ENCODE peak calls at places on chromosomes 6 and 20, in ten cellular contexts. One of them, this sample, is unnamed.

GRCh38 chr6:167044696-167045095 is 45.5 kb downstream of the CEP43 start:
- DNase-seq in SJSA1: no peak
- DNase-seq in endothelial cell: no peak
- DNase-seq in foreskin fibroblast: no peak
- DNase-seq in HepG2: no peak
- DNase-seq in HFFc6: no peak
- DNase-seq in Right ventricle myocardium inferior: no peak
- DNase-seq in hepatic stellate cell: peak; percentile 21
- DNase-seq in AG09319: no peak
- DNase-seq in HTR-8/SVneo: no peak
- DNase-seq in this sample: no peak

GRCh38 chr6:30272032-30272431 is 54.7 kb upstream of the TRIM39 start:
- DNase-seq in HTR-8/SVneo: no peak
- DNase-seq in HFFc6: no peak
- DNase-seq in endothelial cell: no peak
- DNase-seq in SJSA1: no peak
- DNase-seq in Right ventricle myocardium inferior: no peak
- DNase-seq in foreskin fibroblast: no peak
- DNase-seq in HepG2: peak; percentile 44
- DNase-seq in hepatic stellate cell: no peak
- DNase-seq in AG09319: no peak
- DNase-seq in this sample: no peak

GRCh38 chr20:62637110-62637509 is 5.2 kb upstream of the SLCO4A1 start:
- DNase-seq in SJSA1: no peak
- DNase-seq in HepG2: no peak
- DNase-seq in HTR-8/SVneo: no peak
- DNase-seq in foreskin fibroblast: no peak
- DNase-seq in HFFc6: no peak
- DNase-seq in hepatic stellate cell: no peak
- DNase-seq in endothelial cell: no peak
- DNase-seq in Right ventricle myocardium inferior: peak; percentile 42
- DNase-seq in AG09319: no peak
- DNase-seq in this sample: no peak

GRCh38 chr6:149840345-149841075 is 23.6 kb downstream of the LRP11 start:
- DNase-seq in Right ventricle myocardium inferior: peak; percentile 91
- DNase-seq in foreskin fibroblast: peak; percentile 91
- DNase-seq in SJSA1: peak; percentile 93
- DNase-seq in HFFc6: peak; percentile 92
- DNase-seq in AG09319: peak; percentile 81
- DNase-seq in HepG2: peak; percentile 82
- DNase-seq in HTR-8/SVneo: peak; percentile 71
- DNase-seq in endothelial cell: peak; percentile 50
- DNase-seq in hepatic stellate cell: peak; percentile 85
- DNase-seq in this sample: peak; percentile 64

GRCh38 chr20:53950578-53950977 is 119.8 kb downstream of the BCAS1 start:
- DNase-seq in AG09319: no peak
- DNase-seq in Right ventricle myocardium inferior: no peak
- DNase-seq in hepatic stellate cell: no peak
- DNase-seq in SJSA1: no peak
- DNase-seq in HepG2: no peak
- DNase-seq in HTR-8/SVneo: no peak
- DNase-seq in HFFc6: no peak
- DNase-seq in endothelial cell: no peak
- DNase-seq in foreskin fibroblast: no peak
- DNase-seq in this sample: no peak

GRCh38 chr20:58667975-58668374 is 16.9 kb downstream of the STX16 start:
- DNase-seq in HTR-8/SVneo: no peak
- DNase-seq in HFFc6: no peak
- DNase-seq in hepatic stellate cell: no peak
- DNase-seq in HepG2: no peak
- DNase-seq in foreskin fibroblast: no peak
- DNase-seq in AG09319: no peak
- DNase-seq in endothelial cell: no peak
- DNase-seq in Right ventricle myocardium inferior: no peak
- DNase-seq in SJSA1: no peak
- DNase-seq in this sample: no peak

GRCh38 chr20:52192296-52193007 is 873 bp upstream of the ZFP64 start:
- DNase-seq in SJSA1: no peak
- DNase-seq in AG09319: no peak
- DNase-seq in HepG2: peak; percentile 83
- DNase-seq in HFFc6: peak; percentile 6
- DNase-seq in hepatic stellate cell: no peak
- DNase-seq in foreskin fibroblast: no peak
- DNase-seq in endothelial cell: no peak
- DNase-seq in Right ventricle myocardium inferior: no peak
- DNase-seq in HTR-8/SVneo: peak; percentile 86
- DNase-seq in this sample: peak; percentile 40

GRCh38 chr6:111842271-111842822 is 30.9 kb downstream of the FYN start:
- DNase-seq in AG09319: no peak
- DNase-seq in SJSA1: no peak
- DNase-seq in foreskin fibroblast: no peak
- DNase-seq in hepatic stellate cell: no peak
- DNase-seq in HepG2: no peak
- DNase-seq in HFFc6: no peak
- DNase-seq in Right ventricle myocardium inferior: no peak
- DNase-seq in endothelial cell: no peak
- DNase-seq in HTR-8/SVneo: no peak
- DNase-seq in this sample: peak; percentile 53

GRCh38 chr6:36599791-36600209 is 5.6 kb downstream of the SRSF3 start:
- DNase-seq in hepatic stellate cell: peak; percentile 30
- DNase-seq in Right ventricle myocardium inferior: no peak
- DNase-seq in HTR-8/SVneo: no peak
- DNase-seq in SJSA1: peak; percentile 57
- DNase-seq in AG09319: no peak
- DNase-seq in HepG2: no peak
- DNase-seq in foreskin fibroblast: peak; percentile 48
- DNase-seq in HFFc6: peak; percentile 36
- DNase-seq in endothelial cell: peak; percentile 24
- DNase-seq in this sample: peak; percentile 66

GRCh38 chr20:57682184-57683038 is 27.4 kb downstream of the PMEPA1 start:
- DNase-seq in hepatic stellate cell: no peak
- DNase-seq in AG09319: no peak
- DNase-seq in HTR-8/SVneo: no peak
- DNase-seq in HepG2: no peak
- DNase-seq in endothelial cell: no peak
- DNase-seq in foreskin fibroblast: no peak
- DNase-seq in HFFc6: no peak
- DNase-seq in SJSA1: no peak
- DNase-seq in Right ventricle myocardium inferior: no peak
- DNase-seq in this sample: no peak

GRCh38 chr6:108684809-108685329 is 124.2 kb downstream of the FOXO3 start:
- DNase-seq in AG09319: no peak
- DNase-seq in Right ventricle myocardium inferior: no peak
- DNase-seq in HTR-8/SVneo: peak; percentile 65
- DNase-seq in HepG2: no peak
- DNase-seq in endothelial cell: no peak
- DNase-seq in SJSA1: peak; percentile 62
- DNase-seq in hepatic stellate cell: no peak
- DNase-seq in HFFc6: peak; percentile 87
- DNase-seq in foreskin fibroblast: no peak
- DNase-seq in this sample: peak; percentile 27

GRCh38 chr20:10390709-10391108 is 43.3 kb downstream of the MKKS start:
- DNase-seq in AG09319: no peak
- DNase-seq in HFFc6: no peak
- DNase-seq in foreskin fibroblast: no peak
- DNase-seq in Right ventricle myocardium inferior: no peak
- DNase-seq in HTR-8/SVneo: no peak
- DNase-seq in endothelial cell: no peak
- DNase-seq in hepatic stellate cell: no peak
- DNase-seq in SJSA1: no peak
- DNase-seq in HepG2: no peak
- DNase-seq in this sample: no peak